ENCODE peak calls at places on chromosome 18, in six cellular contexts. D, R, M, K, L and U are unnamed samples.

GRCh38 chr18:2570772-2571199 is 519 bp downstream of the METTL4 start:
- DNase-seq in D (peak), R (peak), K (peak), M (peak), L (peak), U (peak)

GRCh38 chr18:49591775-49592174 is 29.9 kb downstream of the LIPG start:
- DNase-seq in K (no peak), R (no peak), D (no peak), L (no peak), M (no peak), U (no peak)

GRCh38 chr18:79528846-79529245 is 133.1 kb downstream of the NFATC1 start:
- DNase-seq in M (peak), L (peak), D (peak), K (peak), R (peak), U (peak)

GRCh38 chr18:10015941-10016819 is 102.4 kb downstream of the VAPA start:
- DNase-seq in D (no peak), L (peak), R (no peak), M (no peak), K (no peak), U (no peak)

GRCh38 chr18:26617151-26617554 is 68.8 kb upstream of the KCTD1 start:
- DNase-seq in R (peak), K (no peak), D (peak), M (no peak), L (no peak), U (peak)

GRCh38 chr18:58721586-58722160 is 50.4 kb downstream of the MALT1 start:
- DNase-seq in K (no peak), D (no peak), M (no peak), L (no peak), R (no peak), U (no peak)

GRCh38 chr18:68429809-68430208 is 285.1 kb downstream of the TMX3 start:
- DNase-seq in D (no peak), M (no peak), R (no peak), L (no peak), K (no peak), U (no peak)

GRCh38 chr18:79935925-79936324 is 15.5 kb downstream of the SLC66A2 start:
- DNase-seq in D (no peak), M (no peak), L (no peak), R (no peak), K (no peak), U (no peak)

GRCh38 chr18:34212511-34212910 is 12.2 kb downstream of the NOL4 start:
- DNase-seq in K (no peak), R (no peak), M (no peak), D (no peak), L (no peak), U (no peak)

GRCh38 chr18:56645415-56646016 is 5.6 kb upstream of the WDR7 start:
- DNase-seq in D (no peak), K (no peak), L (no peak), R (peak), M (peak), U (no peak)

GRCh38 chr18:74689251-74689650 is 91.6 kb downstream of the ZNF407 start:
- DNase-seq in M (no peak), R (no peak), L (no peak), K (no peak), D (no peak), U (no peak)

GRCh38 chr18:59220784-59221765 is 1.1 kb downstream of the GRP start:
- DNase-seq in D (no peak), L (peak), R (no peak), M (no peak), K (no peak), U (no peak)

GRCh38 chr18:37306420-37306819 is 259.2 kb downstream of the CELF4 start:
- DNase-seq in K (no peak), L (no peak), M (no peak), D (no peak), R (no peak), U (no peak)

GRCh38 chr18:68176901-68177300 is 538.0 kb downstream of the TMX3 start:
- DNase-seq in M (no peak), L (no peak), D (no peak), K (no peak), R (no peak), U (no peak)

GRCh38 chr18:46388295-46388694 is 268.7 kb downstream of the LOXHD1 start:
- DNase-seq in D (no peak), R (no peak), K (no peak), M (no peak), L (no peak), U (no peak)

GRCh38 chr18:2994603-2995432 is 18.1 kb downstream of the LPIN2 start:
- DNase-seq in K (no peak), D (no peak), L (no peak), R (no peak), M (peak), U (no peak)

GRCh38 chr18:23154823-23155517 is 19.7 kb downstream of the CABLES1 start:
- DNase-seq in K (no peak), D (no peak), R (no peak), L (peak), M (no peak), U (no peak)

GRCh38 chr18:46009158-46009866 is 42.2 kb upstream of the EPG5 start:
- DNase-seq in M (peak), D (no peak), L (no peak), R (no peak), K (no peak), U (no peak)

GRCh38 chr18:23740105-23740830 is 51.0 kb downstream of the LAMA3 start:
- DNase-seq in D (no peak), K (no peak), L (no peak), R (no peak), M (no peak), U (peak)

GRCh38 chr18:48919547-48919946 is 31.2 kb downstream of the SMAD7 start:
- DNase-seq in R (no peak), D (no peak), K (no peak), M (no peak), L (no peak), U (no peak)

GRCh38 chr18:45365835-45366234 is 249.4 kb upstream of the SLC14A2 start:
- DNase-seq in L (no peak), R (no peak), M (no peak), K (no peak), D (no peak), U (no peak)

GRCh38 chr18:49697757-49698595 is 115.4 kb downstream of the ACAA2 start:
- DNase-seq in R (no peak), M (no peak), L (no peak), K (no peak), D (no peak), U (no peak)

GRCh38 chr18:47912343-47912742 is 18.1 kb downstream of the SMAD2 start:
- DNase-seq in L (no peak), K (no peak), D (no peak), M (no peak), R (no peak), U (no peak)
- H3K27ac ChIP-seq in L (no peak), K (no peak), D (peak), M (no peak), R (no peak), U (peak)

GRCh38 chr18:31241900-31242409 is 76.0 kb upstream of the DSG1 start:
- DNase-seq in L (peak), D (peak), R (peak), M (no peak), K (no peak), U (peak)
- TF ChIP-seq CTCF in L (peak), D (peak), R (peak), M (no peak), K (peak), U (peak)

GRCh38 chr18:6406910-6407470 is 7.7 kb downstream of the L3MBTL4 start:
- DNase-seq in L (no peak), K (no peak), M (no peak), R (no peak), D (peak), U (no peak)

GRCh38 chr18:6401687-6402086 is 13.0 kb downstream of the L3MBTL4 start:
- DNase-seq in R (no peak), M (no peak), K (no peak), D (no peak), L (no peak), U (no peak)

GRCh38 chr18:6404834-6405233 is 9.9 kb downstream of the L3MBTL4 start:
- DNase-seq in L (no peak), D (no peak), R (no peak), M (no peak), K (no peak), U (no peak)

GRCh38 chr18:6406075-6406909 is 8.4 kb downstream of the L3MBTL4 start:
- DNase-seq in D (peak), K (no peak), L (no peak), R (no peak), M (no peak), U (no peak)

GRCh38 chr18:6405237-6406074 is 9.3 kb downstream of the L3MBTL4 start:
- DNase-seq in D (peak), R (no peak), M (no peak), K (no peak), L (no peak), U (no peak)
- TF ChIP-seq REST in D (no peak), R (no peak), M (no peak), K (no peak), L (no peak), U (no peak)

GRCh38 chr18:11124054-11124453 is 25.3 kb downstream of the PIEZO2 start:
- DNase-seq in D (peak), L (no peak), M (no peak), R (no peak), K (no peak), U (no peak)

GRCh38 chr18:11121426-11121825 is 27.9 kb downstream of the PIEZO2 start:
- DNase-seq in D (peak), M (no peak), L (no peak), K (no peak), R (no peak), U (peak)

GRCh38 chr18:11119962-11120361 is 29.4 kb downstream of the PIEZO2 start:
- DNase-seq in L (no peak), M (no peak), D (peak), K (no peak), R (no peak), U (peak)

DNA sequence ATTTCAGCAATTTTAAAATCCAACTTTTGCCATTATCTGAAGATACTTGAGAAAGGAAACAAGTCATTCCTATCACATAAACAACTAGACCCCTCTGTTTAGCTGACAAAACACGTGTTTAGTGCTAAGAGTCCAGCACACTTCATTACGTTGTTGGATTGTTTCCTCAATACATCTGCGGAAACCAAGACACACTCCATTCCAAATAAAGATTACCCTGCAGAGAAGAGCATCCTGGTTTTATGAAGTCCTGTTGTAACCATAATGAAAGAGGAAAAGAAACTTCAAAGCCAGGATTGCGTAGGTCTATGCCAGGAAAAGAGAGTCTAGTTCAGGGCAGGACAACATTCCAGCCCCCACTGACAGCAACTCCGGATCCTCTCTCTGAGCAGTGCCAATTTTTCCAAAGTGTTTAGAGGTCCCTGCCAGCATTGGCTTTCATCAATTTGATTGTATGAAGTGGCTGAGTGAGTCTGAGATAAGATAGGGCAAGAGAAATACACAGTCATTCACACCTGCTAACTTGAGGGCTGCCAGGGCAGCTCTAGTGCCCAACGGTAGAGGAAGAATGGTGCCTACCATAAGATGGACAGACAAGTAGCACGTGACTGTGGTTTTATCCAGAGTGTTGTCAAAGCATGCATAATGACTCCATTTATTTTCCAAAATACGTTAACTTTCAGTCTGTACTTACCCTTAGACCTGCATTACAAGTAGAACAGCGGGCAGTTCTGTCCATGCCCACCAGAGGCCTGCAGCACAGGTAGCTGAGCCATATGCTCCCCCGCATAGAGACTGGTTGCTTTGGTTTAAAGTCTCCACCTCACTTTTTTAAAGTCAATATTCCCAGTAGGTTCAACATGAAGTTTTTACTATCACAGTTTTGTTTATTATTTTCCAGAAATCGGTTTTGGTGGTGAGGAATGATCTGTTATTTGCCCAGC is 23.7 kb downstream of the PIEZO2 start:
- DNase-seq in L (no peak), K (no peak), D (no peak), M (no peak), R (no peak), U (no peak)
- H3K27ac ChIP-seq in L (no peak), K (no peak), D (no peak), M (no peak), R (no peak), U (no peak)

DNA sequence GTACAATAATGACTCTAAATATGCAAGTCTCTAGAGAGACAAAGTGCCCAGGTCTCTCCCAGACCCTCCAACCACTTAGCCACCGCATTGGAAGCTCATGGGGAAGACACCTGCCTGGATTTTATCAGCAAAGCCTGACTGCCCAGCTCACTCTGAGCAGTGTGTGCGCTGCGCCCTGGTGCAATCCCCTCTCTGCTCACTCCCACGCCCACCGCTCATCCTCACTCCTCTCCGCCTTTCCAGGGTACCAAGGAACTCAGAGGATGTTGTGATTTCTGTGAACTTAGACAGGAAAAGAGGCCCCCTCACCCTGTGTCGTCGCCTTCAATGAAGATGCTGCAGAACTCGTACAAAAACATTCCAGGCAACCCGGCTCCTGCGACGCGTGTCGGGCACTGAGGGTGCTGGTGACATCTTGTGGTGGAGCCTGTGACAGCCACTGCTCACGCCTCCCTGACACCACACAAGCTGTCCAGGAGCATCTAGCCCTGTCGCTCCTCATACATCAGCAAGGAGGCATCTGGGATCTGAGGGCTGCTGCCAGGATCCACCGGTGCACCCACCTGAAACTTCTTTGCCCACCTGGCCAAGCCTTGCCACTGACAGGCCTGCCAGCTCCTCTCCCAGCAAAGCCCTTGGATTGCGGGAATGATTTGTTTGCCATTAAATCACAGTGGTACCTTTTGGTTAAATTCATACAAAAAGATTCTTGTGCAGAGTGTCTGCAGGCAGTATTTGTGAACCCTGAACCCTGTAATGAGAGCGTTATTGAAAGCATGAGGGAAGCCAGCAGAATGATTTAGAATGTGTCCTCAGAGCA is 220.4 kb downstream of the ZNF516 start:
- DNase-seq in M (peak), R (peak), K (no peak), D (peak), L (peak), U (peak)
- TF ChIP-seq CTCF in M (peak), R (peak), K (peak), D (peak), L (no peak), U (peak)

DNA sequence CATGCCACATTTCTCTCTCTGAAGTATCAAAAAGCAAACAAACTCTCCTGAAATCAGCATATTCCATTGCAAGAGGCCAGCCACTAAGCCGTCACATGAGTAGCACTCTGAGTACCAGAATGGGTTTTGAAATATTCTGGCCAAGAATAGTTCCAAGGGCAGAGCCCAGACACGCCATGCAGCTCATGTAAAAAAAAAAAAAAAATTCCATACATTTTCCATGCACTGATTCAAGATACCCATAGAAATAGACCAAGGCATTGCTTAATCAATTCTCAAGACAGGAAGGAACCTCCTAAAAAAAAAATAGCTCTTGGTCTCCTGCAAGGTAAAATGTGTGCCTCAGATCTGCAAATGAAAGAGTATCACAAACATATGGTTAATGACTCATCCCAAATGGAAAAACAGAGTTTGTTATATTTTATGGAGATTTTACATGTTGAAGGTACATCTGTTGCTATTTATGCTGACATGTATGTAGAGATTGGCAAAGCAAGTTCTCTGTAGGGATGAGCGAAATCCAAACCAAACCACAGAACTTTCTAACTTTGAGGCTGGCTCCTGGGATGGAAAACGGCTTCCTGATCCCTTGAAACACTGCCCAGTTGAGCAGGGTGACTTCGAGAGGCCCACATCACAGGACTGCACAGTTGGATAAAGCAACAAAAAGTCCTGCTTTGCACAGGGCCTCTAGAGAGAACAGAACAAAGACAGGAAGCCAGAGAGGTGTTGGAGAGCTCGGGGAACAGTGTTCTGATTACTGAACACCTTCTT is 346.2 kb downstream of the ZNF521 start:
- DNase-seq in R (no peak), M (no peak), K (no peak), D (no peak), L (no peak), U (no peak)
- TF ChIP-seq REST in R (no peak), M (no peak), K (no peak), D (no peak), L (no peak), U (no peak)